ENCODE peak calls at places on chromosomes 6 and 20, in four cellular contexts. One of them, this sample, is unnamed. For H3K9me3, the result is how much of the 10 kb centered on the place peaks cover.

GRCh38 chr20:22513574-22513973 is 70.8 kb downstream of the FOXA2 start:
- DNase-seq in right atrium auricular region: no peak
- DNase-seq in left ventricle myocardium inferior: no peak
- DNase-seq in CD4-positive, CD25-positive, alpha-beta regulatory T cell: no peak
- DNase-seq in this sample: no peak

GRCh38 chr6:79335133-79335674 is 100.7 kb upstream of the HMGN3 start:
- DNase-seq in left ventricle myocardium inferior: no peak
- DNase-seq in right atrium auricular region: no peak
- DNase-seq in CD4-positive, CD25-positive, alpha-beta regulatory T cell: no peak
- DNase-seq in this sample: no peak

GRCh38 chr20:46377532-46377931 is 28.9 kb downstream of the ELMO2 start:
- DNase-seq in left ventricle myocardium inferior: no peak
- DNase-seq in CD4-positive, CD25-positive, alpha-beta regulatory T cell: no peak
- DNase-seq in right atrium auricular region: no peak
- DNase-seq in this sample: no peak

GRCh38 chr6:6466967-6467761 is 121.4 kb upstream of the LY86 start:
- DNase-seq in left ventricle myocardium inferior: no peak
- DNase-seq in right atrium auricular region: no peak
- DNase-seq in CD4-positive, CD25-positive, alpha-beta regulatory T cell: no peak
- DNase-seq in this sample: no peak

GRCh38 chr6:125793863-125794262 is 3.1 kb downstream of the NCOA7 start:
- DNase-seq in CD4-positive, CD25-positive, alpha-beta regulatory T cell: peak
- DNase-seq in right atrium auricular region: no peak
- DNase-seq in left ventricle myocardium inferior: no peak
- DNase-seq in this sample: no peak

GRCh38 chr20:59772931-59773913 is 160.2 kb downstream of the SYCP2 start:
- DNase-seq in left ventricle myocardium inferior: no peak
- DNase-seq in right atrium auricular region: no peak
- DNase-seq in CD4-positive, CD25-positive, alpha-beta regulatory T cell: no peak
- DNase-seq in this sample: no peak

GRCh38 chr20:51183443-51183842 is 160.5 kb upstream of the KCNG1 start:
- DNase-seq in left ventricle myocardium inferior: no peak
- DNase-seq in CD4-positive, CD25-positive, alpha-beta regulatory T cell: no peak
- DNase-seq in right atrium auricular region: no peak
- DNase-seq in this sample: no peak

GRCh38 chr6:134374486-134374885 is 56.6 kb upstream of the SGK1 start:
- DNase-seq in CD4-positive, CD25-positive, alpha-beta regulatory T cell: no peak
- DNase-seq in left ventricle myocardium inferior: no peak
- DNase-seq in right atrium auricular region: no peak
- DNase-seq in this sample: no peak

GRCh38 chr6:30837870-30838269 is 46.4 kb upstream of the DDR1 start:
- DNase-seq in left ventricle myocardium inferior: no peak
- DNase-seq in CD4-positive, CD25-positive, alpha-beta regulatory T cell: no peak
- DNase-seq in right atrium auricular region: no peak
- DNase-seq in this sample: no peak

GRCh38 chr20:38779247-38780097 is 26.0 kb upstream of the PPP1R16B start:
- DNase-seq in left ventricle myocardium inferior: no peak
- DNase-seq in CD4-positive, CD25-positive, alpha-beta regulatory T cell: no peak
- DNase-seq in right atrium auricular region: no peak
- DNase-seq in this sample: no peak

GRCh38 chr6:54515013-54515412 is 206.8 kb downstream of the TINAG start:
- DNase-seq in right atrium auricular region: no peak
- DNase-seq in CD4-positive, CD25-positive, alpha-beta regulatory T cell: no peak
- DNase-seq in left ventricle myocardium inferior: no peak
- DNase-seq in this sample: no peak

GRCh38 chr6:40796280-40797223 is 209.4 kb upstream of the LRFN2 start:
- DNase-seq in left ventricle myocardium inferior: peak
- DNase-seq in right atrium auricular region: no peak
- DNase-seq in CD4-positive, CD25-positive, alpha-beta regulatory T cell: no peak
- DNase-seq in this sample: no peak

GRCh38 chr20:12072945-12073245 is 155.2 kb downstream of the BTBD3 start:
- DNase-seq in left ventricle myocardium inferior: no peak
- DNase-seq in right atrium auricular region: no peak
- DNase-seq in CD4-positive, CD25-positive, alpha-beta regulatory T cell: no peak
- DNase-seq in this sample: no peak

GRCh38 chr6:84204011-84204410 is 23.4 kb downstream of the CEP162 start:
- DNase-seq in left ventricle myocardium inferior: no peak
- DNase-seq in CD4-positive, CD25-positive, alpha-beta regulatory T cell: no peak
- DNase-seq in right atrium auricular region: no peak
- DNase-seq in this sample: no peak

DNA sequence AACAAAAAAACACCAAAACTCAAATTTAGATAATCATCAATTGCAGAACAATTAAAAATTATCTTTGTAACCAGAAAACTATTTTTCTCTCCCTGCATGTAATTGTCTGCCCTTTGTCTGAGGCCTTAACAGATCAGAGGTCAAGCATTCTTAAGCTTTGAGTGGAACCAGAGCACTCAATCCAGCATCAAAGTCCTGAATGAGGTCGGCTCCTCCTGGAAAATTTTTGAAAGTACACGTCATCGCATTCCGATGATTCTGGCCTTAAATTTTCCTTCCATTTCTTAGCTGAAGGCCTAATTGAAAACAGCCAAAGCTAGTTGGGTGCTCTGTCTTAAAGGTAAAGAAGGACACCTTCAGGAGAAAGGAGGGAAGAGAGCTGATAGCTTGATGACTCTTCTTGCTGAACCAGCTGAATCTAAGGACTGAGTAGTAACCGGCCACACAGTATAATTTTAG is 510.2 kb upstream of the SULF2 start:
- DNase-seq in right atrium auricular region: no peak
- DNase-seq in left ventricle myocardium inferior: no peak
- DNase-seq in CD4-positive, CD25-positive, alpha-beta regulatory T cell: no peak
- DNase-seq in this sample: no peak
- H3K9me3 ChIP-seq in right atrium auricular region: under half
- H3K9me3 ChIP-seq in left ventricle myocardium inferior: under half
- H3K9me3 ChIP-seq in CD4-positive, CD25-positive, alpha-beta regulatory T cell: under half
- H3K9me3 ChIP-seq in this sample: under half

DNA sequence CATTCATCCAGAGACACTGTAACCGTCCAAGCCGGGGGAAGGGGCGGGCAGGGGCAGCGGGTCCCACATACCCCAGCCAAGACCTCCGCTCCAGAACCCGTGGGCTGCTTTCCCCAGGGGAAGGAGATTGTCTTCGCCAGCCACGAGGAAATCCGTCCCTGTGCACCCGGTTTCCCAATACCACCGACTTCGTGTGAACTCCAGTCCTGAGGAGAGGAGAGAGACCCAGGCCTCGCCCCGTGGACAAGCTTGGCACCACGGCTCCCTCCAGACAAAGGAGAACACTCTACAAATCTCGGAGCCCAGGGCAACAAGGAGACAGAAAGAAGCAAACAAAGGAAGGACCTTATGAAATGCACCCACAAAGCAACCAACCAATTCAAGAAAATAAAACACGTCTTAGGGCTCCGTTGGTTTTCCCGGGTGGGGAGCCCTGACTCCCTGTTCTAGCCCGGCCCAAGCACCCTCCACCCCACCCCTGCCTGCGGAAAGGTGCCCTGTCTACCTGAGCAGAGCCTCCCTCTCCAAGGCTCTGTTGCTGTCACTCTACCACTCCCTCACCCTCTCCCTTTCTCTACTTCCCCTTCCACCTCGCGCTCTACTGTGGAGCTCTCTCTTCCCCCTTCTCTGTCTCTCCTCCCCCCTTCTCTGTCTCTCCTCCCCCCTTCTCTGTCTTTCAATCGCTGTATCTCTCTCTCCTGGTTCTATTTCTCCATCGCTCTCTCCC is 1382.8 kb upstream of the DEFB115 start:
- DNase-seq in right atrium auricular region: no peak
- DNase-seq in left ventricle myocardium inferior: no peak
- DNase-seq in CD4-positive, CD25-positive, alpha-beta regulatory T cell: no peak
- DNase-seq in this sample: no peak
- H3K9me3 ChIP-seq in right atrium auricular region: under half
- H3K9me3 ChIP-seq in left ventricle myocardium inferior: half or more
- H3K9me3 ChIP-seq in CD4-positive, CD25-positive, alpha-beta regulatory T cell: under half
- H3K9me3 ChIP-seq in this sample: under half

GRCh38 chr6:38161754-38162492 is 342.4 kb downstream of the ZFAND3 start:
- DNase-seq in left ventricle myocardium inferior: no peak
- DNase-seq in CD4-positive, CD25-positive, alpha-beta regulatory T cell: no peak
- DNase-seq in right atrium auricular region: no peak
- DNase-seq in this sample: no peak
- H3K9me3 ChIP-seq in left ventricle myocardium inferior: under half
- H3K9me3 ChIP-seq in CD4-positive, CD25-positive, alpha-beta regulatory T cell: under half
- H3K9me3 ChIP-seq in right atrium auricular region: under half
- H3K9me3 ChIP-seq in this sample: under half

DNA sequence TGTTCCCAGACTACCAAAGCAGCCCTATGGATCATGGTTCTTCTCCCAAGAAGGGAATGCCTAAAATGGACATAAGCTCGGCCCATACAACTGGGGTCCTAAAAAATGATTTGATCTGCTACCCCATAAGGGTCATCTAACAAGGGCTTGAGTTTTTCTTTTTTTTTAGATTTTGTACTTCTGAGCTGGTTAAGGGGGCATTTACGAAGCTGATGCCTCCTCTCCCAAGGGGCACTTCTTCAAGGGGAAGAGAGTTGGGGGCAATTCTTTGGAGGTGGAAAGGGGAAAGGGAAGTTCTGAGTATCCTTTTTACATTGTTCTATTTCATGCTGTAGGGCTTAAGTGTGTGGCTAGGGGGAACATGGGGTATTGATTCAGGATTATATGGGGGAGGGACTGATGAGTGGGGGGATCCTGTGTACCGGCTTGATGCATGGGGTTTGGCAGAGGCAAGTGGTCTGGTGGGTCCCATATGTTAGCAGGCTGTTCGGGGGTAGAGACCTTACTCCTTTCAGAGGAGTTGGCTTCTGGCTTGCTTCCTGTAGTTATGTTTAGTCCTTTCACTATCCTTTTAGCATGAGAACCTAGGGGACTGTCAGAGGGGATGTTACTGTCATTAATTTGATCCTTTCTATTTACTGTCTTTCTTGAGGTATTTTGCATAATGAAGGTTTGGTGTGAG is 8.1 kb upstream of the ZNFX1 start:
- DNase-seq in CD4-positive, CD25-positive, alpha-beta regulatory T cell: no peak
- DNase-seq in left ventricle myocardium inferior: no peak
- DNase-seq in right atrium auricular region: no peak
- DNase-seq in this sample: no peak
- H3K9me3 ChIP-seq in CD4-positive, CD25-positive, alpha-beta regulatory T cell: half or more
- H3K9me3 ChIP-seq in left ventricle myocardium inferior: half or more
- H3K9me3 ChIP-seq in right atrium auricular region: under half
- H3K9me3 ChIP-seq in this sample: half or more

GRCh38 chr6:22828179-22829062 is 259.1 kb downstream of the HDGFL1 start:
- DNase-seq in left ventricle myocardium inferior: no peak
- DNase-seq in right atrium auricular region: no peak
- DNase-seq in CD4-positive, CD25-positive, alpha-beta regulatory T cell: no peak
- DNase-seq in this sample: no peak
- H3K9me3 ChIP-seq in left ventricle myocardium inferior: under half
- H3K9me3 ChIP-seq in right atrium auricular region: under half
- H3K9me3 ChIP-seq in CD4-positive, CD25-positive, alpha-beta regulatory T cell: under half
- H3K9me3 ChIP-seq in this sample: under half

GRCh38 chr20:56017560-56017959 is 12.2 kb upstream of the CBLN4 start:
- DNase-seq in right atrium auricular region: no peak
- DNase-seq in CD4-positive, CD25-positive, alpha-beta regulatory T cell: no peak
- DNase-seq in left ventricle myocardium inferior: no peak
- DNase-seq in this sample: no peak

GRCh38 chr20:56018194-56018593 is 12.9 kb upstream of the CBLN4 start:
- DNase-seq in right atrium auricular region: no peak
- DNase-seq in left ventricle myocardium inferior: no peak
- DNase-seq in CD4-positive, CD25-positive, alpha-beta regulatory T cell: no peak
- DNase-seq in this sample: no peak

GRCh38 chr20:56014998-56015397 is 9.7 kb upstream of the CBLN4 start:
- DNase-seq in left ventricle myocardium inferior: no peak
- DNase-seq in right atrium auricular region: no peak
- DNase-seq in CD4-positive, CD25-positive, alpha-beta regulatory T cell: no peak
- DNase-seq in this sample: no peak

GRCh38 chr20:56018750-56019149 is 13.4 kb upstream of the CBLN4 start:
- DNase-seq in left ventricle myocardium inferior: no peak
- DNase-seq in right atrium auricular region: no peak
- DNase-seq in CD4-positive, CD25-positive, alpha-beta regulatory T cell: no peak
- DNase-seq in this sample: no peak
- H3K9me3 ChIP-seq in left ventricle myocardium inferior: under half
- H3K9me3 ChIP-seq in right atrium auricular region: under half
- H3K9me3 ChIP-seq in CD4-positive, CD25-positive, alpha-beta regulatory T cell: under half
- H3K9me3 ChIP-seq in this sample: under half

GRCh38 chr20:24936526-24937407 is 12.3 kb upstream of the CST7 start:
- DNase-seq in right atrium auricular region: no peak
- DNase-seq in left ventricle myocardium inferior: no peak
- DNase-seq in CD4-positive, CD25-positive, alpha-beta regulatory T cell: no peak
- DNase-seq in this sample: no peak

GRCh38 chr20:24935140-24935539 is 13.9 kb upstream of the CST7 start:
- DNase-seq in right atrium auricular region: no peak
- DNase-seq in CD4-positive, CD25-positive, alpha-beta regulatory T cell: no peak
- DNase-seq in left ventricle myocardium inferior: no peak
- DNase-seq in this sample: no peak

GRCh38 chr20:24934716-24935115 is 14.4 kb upstream of the CST7 start:
- DNase-seq in left ventricle myocardium inferior: no peak
- DNase-seq in right atrium auricular region: no peak
- DNase-seq in CD4-positive, CD25-positive, alpha-beta regulatory T cell: no peak
- DNase-seq in this sample: no peak

GRCh38 chr20:24937579-24937978 is 11.5 kb upstream of the CST7 start:
- DNase-seq in right atrium auricular region: no peak
- DNase-seq in CD4-positive, CD25-positive, alpha-beta regulatory T cell: no peak
- DNase-seq in left ventricle myocardium inferior: no peak
- DNase-seq in this sample: no peak

GRCh38 chr20:24935786-24936525 is 13.1 kb upstream of the CST7 start:
- DNase-seq in left ventricle myocardium inferior: no peak
- DNase-seq in CD4-positive, CD25-positive, alpha-beta regulatory T cell: no peak
- DNase-seq in right atrium auricular region: no peak
- DNase-seq in this sample: no peak
- H3K9me3 ChIP-seq in left ventricle myocardium inferior: under half
- H3K9me3 ChIP-seq in CD4-positive, CD25-positive, alpha-beta regulatory T cell: under half
- H3K9me3 ChIP-seq in right atrium auricular region: under half
- H3K9me3 ChIP-seq in this sample: under half

GRCh38 chr20:48574383-48574782 is 253.4 kb downstream of the PREX1 start:
- DNase-seq in right atrium auricular region: no peak
- DNase-seq in left ventricle myocardium inferior: no peak
- DNase-seq in CD4-positive, CD25-positive, alpha-beta regulatory T cell: no peak
- DNase-seq in this sample: no peak

GRCh38 chr20:48578397-48579098 is 249.3 kb downstream of the PREX1 start:
- DNase-seq in right atrium auricular region: no peak
- DNase-seq in left ventricle myocardium inferior: no peak
- DNase-seq in CD4-positive, CD25-positive, alpha-beta regulatory T cell: no peak
- DNase-seq in this sample: no peak

GRCh38 chr20:48582361-48582991 is 245.3 kb downstream of the PREX1 start:
- DNase-seq in left ventricle myocardium inferior: no peak
- DNase-seq in right atrium auricular region: no peak
- DNase-seq in CD4-positive, CD25-positive, alpha-beta regulatory T cell: no peak
- DNase-seq in this sample: no peak

GRCh38 chr20:48581167-48581566 is 246.6 kb downstream of the PREX1 start:
- DNase-seq in left ventricle myocardium inferior: no peak
- DNase-seq in CD4-positive, CD25-positive, alpha-beta regulatory T cell: no peak
- DNase-seq in right atrium auricular region: no peak
- DNase-seq in this sample: no peak

DNA sequence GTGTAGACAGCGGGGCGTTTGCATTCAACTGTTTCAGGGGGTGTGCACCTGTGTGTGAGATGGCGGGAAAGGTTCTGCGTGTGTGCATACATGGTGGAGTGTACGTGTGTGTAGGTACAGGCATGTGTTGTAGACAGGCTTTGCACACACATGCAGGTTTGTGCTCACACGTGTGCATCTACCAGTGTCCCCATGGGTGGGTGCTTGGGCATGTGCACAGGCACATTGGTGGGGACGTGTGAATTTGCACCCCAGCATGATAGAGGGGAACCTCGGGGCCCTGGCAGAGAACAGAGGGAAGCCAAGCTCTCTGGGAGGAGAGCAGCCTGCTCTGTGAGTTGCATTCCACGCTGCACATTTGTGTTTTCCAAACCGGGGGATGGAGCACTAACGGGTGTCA is 250.2 kb downstream of the PREX1 start:
- DNase-seq in right atrium auricular region: no peak
- DNase-seq in CD4-positive, CD25-positive, alpha-beta regulatory T cell: no peak
- DNase-seq in left ventricle myocardium inferior: no peak
- DNase-seq in this sample: no peak
- H3K9me3 ChIP-seq in right atrium auricular region: under half
- H3K9me3 ChIP-seq in CD4-positive, CD25-positive, alpha-beta regulatory T cell: under half
- H3K9me3 ChIP-seq in left ventricle myocardium inferior: under half
- H3K9me3 ChIP-seq in this sample: under half